ENCODE peak calls at places on chromosomes 4 and X, in six cellular contexts. H is activated naive CD8-positive, alpha-beta T cell treated with anti-CD3 and anti-CD28 coated beads, Interleukin-2, amount 50 U/mL, for 24 hours; N is caudate nucleus; Y is cardiac septum; J is T-helper 22 cell; G is A673. O is an unnamed sample.

GRCh38 chr4:124322234-124322831 is 390.2 kb downstream of the ANKRD50 start:
- DNase-seq in G (peak), N (no peak), J (no peak), Y (no peak), H (no peak), O (no peak)

GRCh38 chr4:181971411-181971810 is 271.8 kb upstream of the TENM3 start:
- DNase-seq in J (no peak), N (no peak), H (no peak), G (no peak), Y (no peak), O (no peak)

GRCh38 chr4:124437853-124438495 is 274.6 kb downstream of the ANKRD50 start:
- DNase-seq in G (no peak), J (no peak), H (no peak), N (no peak), Y (no peak), O (no peak)

GRCh38 chr4:22233257-22233656 is 282.6 kb downstream of the ADGRA3 start:
- DNase-seq in J (no peak), Y (no peak), H (no peak), G (no peak), N (no peak), O (no peak)

GRCh38 chrX:22081475-22082092 is 49.5 kb downstream of the PHEX start:
- DNase-seq in N (no peak), G (peak), Y (no peak), J (peak), H (peak), O (peak)

GRCh38 chrX:13152511-13152868 is 108.1 kb upstream of the FAM9C start:
- DNase-seq in N (no peak), J (no peak), G (no peak), H (no peak), Y (no peak), O (no peak)

GRCh38 chr4:31230579-31230978 is 510.4 kb downstream of the PCDH7 start:
- DNase-seq in J (no peak), N (no peak), G (no peak), H (no peak), Y (no peak), O (no peak)

GRCh38 chr4:70931359-70931758 is 29.2 kb downstream of the MOB1B start:
- DNase-seq in Y (no peak), H (no peak), N (no peak), G (no peak), J (no peak), O (no peak)

GRCh38 chrX:13876652-13877051 is 59.8 kb upstream of the GPM6B start:
- DNase-seq in J (no peak), Y (no peak), H (no peak), N (no peak), G (no peak), O (no peak)

GRCh38 chr4:112523008-112523440 is 7.0 kb upstream of the NEUROG2 start:
- DNase-seq in G (peak), Y (no peak), J (no peak), N (no peak), H (peak), O (no peak)

GRCh38 chrX:153443476-153444332 is 2.2 kb downstream of the TREX2 start:
- DNase-seq in J (no peak), H (no peak), Y (peak), N (no peak), G (no peak), O (no peak)

GRCh38 chr4:173525118-173526033 is 4.7 kb downstream of the HAND2 start:
- DNase-seq in Y (peak), G (no peak), J (no peak), H (no peak), N (no peak), O (no peak)

GRCh38 chr4:48954314-48954713 is 31.8 kb upstream of the CWH43 start:
- DNase-seq in N (no peak), H (no peak), J (no peak), Y (no peak), G (no peak), O (no peak)

GRCh38 chrX:136055651-136056221 is 70.5 kb downstream of the SLC9A6 start:
- DNase-seq in J (no peak), H (no peak), Y (no peak), G (peak), N (no peak), O (no peak)

O was measured in effector memory CD4-positive, alpha-beta T cell.